ENCODE peak calls at places on chromosomes 11 and 22, in nine cellular contexts. A, J, C, H, S, L, I, M and E are unnamed samples.

GRCh38 chr11:44437122-44437521 is 127.2 kb upstream of the ALX4 start:
- DNase-seq in A (no peak), J (no peak), C (no peak), H (no peak), S (no peak), L (no peak), I (no peak), M (no peak), E (no peak)

GRCh38 chr11:68999093-68999747 is 13.8 kb downstream of the MRGPRF start:
- DNase-seq in A (no peak), J (no peak), C (no peak), H (no peak), S (no peak), L (no peak), I (no peak), M (no peak), E (no peak)

GRCh38 chr22:39283312-39284141 is 35.9 kb downstream of the RPL3 start:
- DNase-seq in A (no peak), J (peak), C (no peak), H (no peak), S (peak), L (peak), I (peak), M (peak), E (peak)

GRCh38 chr11:46391578-46392420 is at the start of gene CHRM4:
- DNase-seq in A (peak), J (no peak), C (no peak), H (peak), S (no peak), L (peak), I (no peak), M (no peak), E (peak)

GRCh38 chr11:27085605-27086004 is 45.0 kb downstream of the BBOX1 start:
- DNase-seq in A (no peak), J (no peak), C (no peak), H (no peak), S (no peak), L (no peak), I (no peak), M (no peak), E (no peak)

GRCh38 chr11:71251761-71252433 is 480 bp downstream of the SHANK2 start:
- DNase-seq in A (peak), J (no peak), C (no peak), H (peak), S (peak), L (no peak), I (no peak), M (no peak), E (peak)

GRCh38 chr11:44752262-44752661 is 25.5 kb downstream of the TSPAN18 start:
- DNase-seq in A (no peak), J (peak), C (no peak), H (no peak), S (no peak), L (no peak), I (no peak), M (no peak), E (no peak)

GRCh38 chr11:2929511-2929879 is 275 bp upstream of the PHLDA2 start:
- DNase-seq in A (peak), J (no peak), C (peak), H (no peak), S (peak), L (peak), I (no peak), M (no peak), E (no peak)

GRCh38 chr11:2133481-2134021 is 5.6 kb downstream of the IGF2 start:
- DNase-seq in A (no peak), J (no peak), C (no peak), H (no peak), S (no peak), L (no peak), I (no peak), M (no peak), E (peak)

GRCh38 chr11:76613901-76614300 is 56.6 kb downstream of the LRRC32 start:
- DNase-seq in A (no peak), J (no peak), C (no peak), H (no peak), S (no peak), L (no peak), I (no peak), M (no peak), E (no peak)

GRCh38 chr11:69718147-69718546 is 14.3 kb upstream of the FGF19 start:
- DNase-seq in A (no peak), J (no peak), C (no peak), H (peak), S (no peak), L (peak), I (no peak), M (no peak), E (no peak)

GRCh38 chr11:131025020-131025419 is 108.7 kb upstream of the SNX19 start:
- DNase-seq in A (no peak), J (no peak), C (no peak), H (no peak), S (no peak), L (peak), I (no peak), M (no peak), E (no peak)

GRCh38 chr22:32926600-32926999 is 125.1 kb downstream of the TIMP3 start:
- DNase-seq in A (no peak), J (no peak), C (no peak), H (no peak), S (no peak), L (peak), I (no peak), M (peak), E (no peak)

GRCh38 chr11:35911616-35912165 is 32.2 kb upstream of the LDLRAD3 start:
- DNase-seq in A (no peak), J (no peak), C (no peak), H (no peak), S (no peak), L (no peak), I (no peak), M (no peak), E (no peak)

GRCh38 chr11:62591448-62592215 is at the start of gene TUT1:
- DNase-seq in A (peak), J (peak), C (peak), H (peak), S (peak), L (peak), I (peak), M (peak), E (peak)

GRCh38 chr11:63738720-63739360 is 29.7 kb downstream of the ZFTA start:
- DNase-seq in A (peak), J (peak), C (peak), H (peak), S (peak), L (peak), I (peak), M (peak), E (peak)

GRCh38 chr11:83070878-83071640 is 638 bp downstream of the RAB30 start:
- DNase-seq in A (no peak), J (no peak), C (no peak), H (peak), S (no peak), L (peak), I (peak), M (no peak), E (peak)

GRCh38 chr11:124837491-124837856 is 27.8 kb upstream of the ROBO3 start:
- DNase-seq in A (no peak), J (no peak), C (peak), H (no peak), S (no peak), L (peak), I (no peak), M (peak), E (no peak)

GRCh38 chr22:50119169-50119767 is 29.5 kb downstream of the MOV10L1 start:
- DNase-seq in A (no peak), J (no peak), C (no peak), H (no peak), S (no peak), L (no peak), I (no peak), M (no peak), E (no peak)

GRCh38 chr11:12876340-12876739 is 132.8 kb upstream of the RASSF10 start:
- DNase-seq in A (no peak), J (peak), C (no peak), H (no peak), S (no peak), L (peak), I (no peak), M (no peak), E (no peak)

GRCh38 chr22:29449296-29449863 is 11.0 kb downstream of the RFPL1 start:
- DNase-seq in A (no peak), J (no peak), C (no peak), H (no peak), S (no peak), L (no peak), I (no peak), M (no peak), E (no peak)

GRCh38 chr11:114078423-114078822 is 18.9 kb downstream of the ZBTB16 start:
- DNase-seq in A (no peak), J (no peak), C (no peak), H (no peak), S (no peak), L (no peak), I (no peak), M (no peak), E (no peak)

GRCh38 chr11:123251656-123252344 is 56.8 kb upstream of the CLMP start:
- DNase-seq in A (no peak), J (peak), C (no peak), H (no peak), S (no peak), L (peak), I (no peak), M (peak), E (no peak)

GRCh38 chr11:57248780-57249383 is 11.8 kb upstream of the APLNR start:
- DNase-seq in A (peak), J (peak), C (no peak), H (peak), S (peak), L (peak), I (no peak), M (peak), E (peak)

GRCh38 chr22:17369553-17370035 is 334 bp downstream of the CECR2 start:
- DNase-seq in A (peak), J (no peak), C (no peak), H (peak), S (no peak), L (peak), I (no peak), M (no peak), E (peak)

GRCh38 chr11:48091426-48092102 is 111.2 kb downstream of the PTPRJ start:
- DNase-seq in A (no peak), J (no peak), C (peak), H (no peak), S (no peak), L (no peak), I (no peak), M (no peak), E (no peak)

GRCh38 chr22:27808730-27809129 is 7.2 kb upstream of the MN1 start:
- DNase-seq in A (no peak), J (no peak), C (no peak), H (no peak), S (no peak), L (no peak), I (no peak), M (no peak), E (no peak)

GRCh38 chr22:35754761-35755160 is 37.1 kb downstream of the APOL5 start:
- DNase-seq in A (no peak), J (no peak), C (no peak), H (no peak), S (no peak), L (no peak), I (no peak), M (no peak), E (no peak)

GRCh38 chr11:102623998-102624397 is 1.1 kb downstream of the MMP20 start:
- DNase-seq in A (no peak), J (no peak), C (no peak), H (no peak), S (no peak), L (no peak), I (no peak), M (no peak), E (no peak)

GRCh38 chr11:44978961-44979331 is 28.3 kb upstream of the TP53I11 start:
- DNase-seq in A (peak), J (no peak), C (no peak), H (no peak), S (peak), L (no peak), I (no peak), M (no peak), E (peak)

GRCh38 chr22:25765016-25765367 is 23.0 kb downstream of the MYO18B start:
- DNase-seq in A (no peak), J (no peak), C (no peak), H (no peak), S (no peak), L (no peak), I (peak), M (no peak), E (no peak)

GRCh38 chr11:118135796-118136165 is 16.8 kb downstream of the SCN4B start:
- DNase-seq in A (no peak), J (no peak), C (no peak), H (no peak), S (no peak), L (no peak), I (no peak), M (no peak), E (peak)

GRCh38 chr22:49735411-49736311 is 92.0 kb downstream of the BRD1 start:
- DNase-seq in A (no peak), J (no peak), C (peak), H (peak), S (peak), L (no peak), I (no peak), M (no peak), E (no peak)

GRCh38 chr11:87462171-87462570 is 424.4 kb downstream of the TMEM135 start:
- DNase-seq in A (no peak), J (no peak), C (no peak), H (no peak), S (no peak), L (no peak), I (no peak), M (no peak), E (no peak)

GRCh38 chr11:132471491-132471890 is 1060.8 kb downstream of the OPCML start:
- DNase-seq in A (no peak), J (no peak), C (no peak), H (no peak), S (no peak), L (no peak), I (no peak), M (no peak), E (no peak)

GRCh38 chr11:29217901-29218300 is 798.9 kb downstream of the KCNA4 start:
- DNase-seq in A (no peak), J (no peak), C (no peak), H (no peak), S (no peak), L (no peak), I (no peak), M (no peak), E (no peak)

GRCh38 chr22:29926057-29926456 is 43.1 kb downstream of the MTMR3 start:
- DNase-seq in A (no peak), J (no peak), C (no peak), H (no peak), S (no peak), L (no peak), I (no peak), M (no peak), E (no peak)

GRCh38 chr22:49609207-49609876 is 218.3 kb downstream of the BRD1 start:
- DNase-seq in A (no peak), J (no peak), C (no peak), H (no peak), S (no peak), L (no peak), I (no peak), M (no peak), E (peak)

GRCh38 chr11:105297463-105297862 is 157.9 kb upstream of the CARD18 start:
- DNase-seq in A (no peak), J (no peak), C (no peak), H (no peak), S (no peak), L (peak), I (no peak), M (no peak), E (no peak)

GRCh38 chr11:86145439-86146156 is 76.7 kb upstream of the PICALM start:
- DNase-seq in A (no peak), J (no peak), C (no peak), H (no peak), S (no peak), L (no peak), I (no peak), M (no peak), E (no peak)

DNA sequence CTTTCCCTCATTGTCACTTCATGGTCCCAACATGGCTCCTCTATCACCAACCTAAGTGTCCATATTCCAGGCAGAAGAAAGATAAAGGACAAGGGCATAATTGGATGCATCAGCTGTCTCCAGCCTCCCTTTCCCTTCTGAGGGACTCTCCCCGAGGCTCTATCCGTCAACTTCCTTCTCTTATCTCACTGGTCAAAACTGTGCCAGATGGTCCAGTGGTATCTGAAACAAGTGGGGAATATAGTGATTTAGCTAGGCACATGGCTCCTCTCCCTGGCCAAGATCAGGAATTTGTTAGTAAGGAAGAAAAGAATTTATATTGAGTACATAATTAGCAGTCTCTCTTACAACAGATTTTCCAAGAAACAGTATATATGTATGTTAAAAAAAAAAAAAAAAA is 12.6 kb upstream of the SPON1 start:
- DNase-seq in A (no peak), J (no peak), C (no peak), H (no peak), S (no peak), L (no peak), I (no peak), M (no peak), E (no peak)
- TF ChIP-seq CTCF in A (no peak), J (no peak), C (no peak), H (no peak), S (no peak), L (no peak), I (no peak), M (no peak), E (no peak)

GRCh38 chr22:41092023-41092817 is at the start of gene EP300:
- DNase-seq in A (peak), J (peak), C (peak), H (peak), S (peak), L (peak), I (peak), M (peak), E (peak)
- TF ChIP-seq CTCF in A (no peak), J (no peak), C (peak), H (peak), S (no peak), L (peak), I (peak), M (peak), E (peak)

DNA sequence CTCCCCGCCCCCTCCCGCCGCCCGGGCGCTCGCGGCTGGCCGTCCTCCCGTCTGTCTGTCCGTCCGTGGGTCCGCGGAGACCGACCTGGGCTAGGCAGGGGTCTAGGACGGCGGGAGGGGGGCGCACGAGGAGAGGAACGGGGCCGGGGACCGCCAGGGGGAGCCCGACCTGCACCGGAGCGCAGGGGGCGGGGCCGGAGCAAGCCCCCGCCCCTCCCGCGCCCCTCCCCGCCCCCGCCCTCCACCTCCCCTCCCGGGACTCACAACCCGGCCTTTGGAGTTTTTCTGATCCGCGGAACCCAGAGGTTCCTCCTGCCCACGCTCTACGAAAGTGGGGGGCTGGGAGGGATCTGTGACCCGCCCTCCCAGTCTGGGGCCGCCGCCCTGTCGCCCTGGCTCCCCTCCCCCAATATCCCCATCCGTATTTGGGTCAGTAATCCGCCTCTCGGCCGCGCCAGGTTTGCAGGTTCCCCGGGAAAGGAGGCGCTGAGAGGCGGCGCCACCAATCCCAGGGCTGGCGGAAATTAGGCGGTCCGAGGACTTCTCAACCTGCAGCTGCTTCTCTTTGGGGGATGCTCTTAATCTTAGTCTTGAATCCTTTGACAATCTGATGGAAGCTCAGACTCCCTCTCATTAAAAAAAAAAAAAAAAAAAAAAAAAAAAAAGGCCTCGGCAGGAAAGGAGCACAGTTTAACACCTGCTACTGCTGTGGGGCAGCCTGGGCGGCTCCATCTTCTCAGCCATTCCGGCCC is 922 bp upstream of the KCNJ11 start:
- DNase-seq in A (peak), J (peak), C (no peak), H (peak), S (peak), L (peak), I (peak), M (peak), E (peak)
- TF ChIP-seq CTCF in A (peak), J (peak), C (peak), H (peak), S (peak), L (peak), I (peak), M (peak), E (peak)

GRCh38 chr11:115103921-115104320 is 400.3 kb downstream of the CADM1 start:
- DNase-seq in A (no peak), J (no peak), C (no peak), H (no peak), S (no peak), L (no peak), I (no peak), M (no peak), E (no peak)
- TF ChIP-seq CTCF in A (no peak), J (no peak), C (no peak), H (peak), S (no peak), L (no peak), I (no peak), M (no peak), E (no peak)

DNA sequence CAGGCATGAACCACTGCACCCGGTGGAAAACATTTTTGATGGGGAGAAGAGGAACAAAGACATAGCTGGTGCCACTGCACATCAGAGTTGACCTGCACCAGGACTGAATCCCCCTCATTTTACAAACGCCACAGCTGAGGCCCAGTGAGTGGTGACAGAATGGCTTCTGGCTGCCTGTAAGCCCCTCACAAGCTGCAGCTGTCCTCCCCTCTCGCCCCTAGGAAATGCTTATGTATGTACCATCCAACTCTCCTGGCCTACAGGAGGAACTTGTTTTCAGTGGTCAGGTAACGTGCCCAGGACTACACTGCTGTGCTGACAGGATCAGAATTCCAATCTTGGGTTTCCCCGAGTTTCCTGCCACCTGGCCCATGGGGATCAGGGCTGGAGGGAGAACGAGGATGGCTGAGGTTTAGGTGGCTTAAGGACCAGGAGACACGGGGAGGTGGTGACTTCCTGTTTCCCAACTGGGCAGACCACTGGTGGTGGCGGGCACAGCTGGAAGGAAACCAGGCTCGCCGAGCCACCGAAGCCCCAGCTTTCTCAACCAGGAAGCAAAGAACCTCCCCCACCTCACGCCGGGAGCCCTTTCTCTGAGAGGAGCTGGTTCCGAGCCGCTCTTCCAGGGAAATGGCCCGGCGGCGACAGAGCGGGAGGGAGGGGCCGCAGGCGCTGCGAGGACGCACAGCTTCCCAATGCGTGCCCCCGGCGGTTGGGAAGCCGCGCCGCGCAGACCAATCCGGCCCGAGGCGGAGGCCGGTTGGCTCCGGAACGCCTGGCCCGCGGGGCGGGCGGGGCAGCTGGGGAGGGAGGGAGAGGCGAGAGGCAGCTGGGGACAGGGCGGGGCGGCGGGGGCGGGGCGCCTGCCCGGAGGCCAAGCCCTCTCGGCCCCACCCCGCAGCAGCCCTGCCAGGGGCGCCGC is 1.0 kb upstream of the LRFN4 start:
- DNase-seq in A (peak), J (peak), C (peak), H (peak), S (peak), L (peak), I (peak), M (peak), E (peak)
- TF ChIP-seq CTCF in A (no peak), J (no peak), C (no peak), H (no peak), S (no peak), L (no peak), I (no peak), M (peak), E (no peak)